ENCODE peak calls at places on chromosomes 12 and 14, in ten cellular contexts. J, A, K, R, D, H, X, U, W and V are unnamed samples.
A peak's percentile ranks its signal among the peaks of the same experiment; 100 is the strongest.

GRCh38 chr14:49593016-49593415 is 5.7 kb upstream of the LRR1 start:
- DNase-seq in D (no peak), J (no peak), K (no peak), A (no peak), R (no peak), W (no peak), X (no peak), U (no peak), H (peak; percentile 89), V (peak; percentile 76)

GRCh38 chr12:79251356-79251755 is 386.8 kb downstream of the SYT1 start:
- DNase-seq in W (no peak), H (peak; percentile 61), X (no peak), K (no peak), R (no peak), J (no peak), D (no peak), A (no peak), U (no peak), V (no peak)

GRCh38 chr14:68823434-68824206 is 30.8 kb upstream of the ZFP36L1 start:
- DNase-seq in K (no peak), U (no peak), D (no peak), X (no peak), R (no peak), H (no peak), W (no peak), A (no peak), J (no peak), V (no peak)

GRCh38 chr12:22569253-22569652 is 24.9 kb upstream of the C2CD5 start:
- DNase-seq in X (no peak), K (no peak), H (no peak), D (no peak), U (no peak), R (no peak), J (no peak), W (no peak), A (no peak), V (no peak)

GRCh38 chr14:100577321-100577985 is 9.8 kb downstream of the BEGAIN start:
- DNase-seq in W (no peak), A (no peak), J (no peak), U (no peak), R (peak; percentile 16), D (peak; percentile 10), K (peak; percentile 8), X (no peak), H (no peak), V (no peak)

GRCh38 chr12:111174283-111175108 is 194.4 kb downstream of the PHETA1 start:
- DNase-seq in X (no peak), J (no peak), H (no peak), W (peak; percentile 2), R (no peak), A (no peak), U (peak; percentile 11), D (no peak), K (no peak), V (no peak)

GRCh38 chr12:123934829-123935228 is 37.8 kb downstream of the CCDC92 start:
- DNase-seq in X (no peak), A (no peak), U (no peak), J (no peak), R (no peak), D (no peak), H (peak; percentile 28), W (no peak), K (no peak), V (no peak)

GRCh38 chr12:15846887-15847286 is 35.3 kb upstream of the STRAP start:
- DNase-seq in U (no peak), R (peak; percentile 27), H (peak; percentile 69), W (no peak), K (peak; percentile 18), J (no peak), A (no peak), D (no peak), X (no peak), V (no peak)

GRCh38 chr12:119728437-119728730 is 60.5 kb downstream of the PRKAB1 start:
- DNase-seq in D (no peak), A (no peak), X (no peak), J (no peak), R (no peak), W (no peak), U (no peak), K (no peak), H (no peak), V (no peak)

GRCh38 chr12:27207626-27208413 is 36.3 kb upstream of the STK38L start:
- DNase-seq in A (no peak), W (no peak), U (no peak), H (peak; percentile 45), J (no peak), X (no peak), R (no peak), K (no peak), D (no peak), V (no peak)

GRCh38 chr12:57513266-57513665 is 7.0 kb downstream of the DDIT3 start:
- DNase-seq in X (no peak), H (no peak), D (no peak), A (no peak), J (no peak), W (no peak), K (no peak), R (no peak), U (no peak), V (no peak)

GRCh38 chr14:23364164-23364571 is 804 bp downstream of the EFS start:
- DNase-seq in D (no peak), K (peak; percentile 65), H (no peak), U (no peak), R (peak; percentile 51), A (no peak), W (no peak), X (no peak), J (no peak), V (no peak)
- H3K4me3 ChIP-seq in D (peak overlapping the region; percentile 72), K (peak overlapping the region; percentile 40), H (peak overlapping the region; percentile 55), U (peak overlapping the region; percentile 86), R (peak overlapping the region; percentile 44), A (no peak overlapping the region), W (no peak overlapping the region), X (peak overlapping the region; percentile 48), J (peak overlapping the region; percentile 47), V (no peak overlapping the region)

GRCh38 chr12:94754653-94755052 is 104.3 kb upstream of the TMCC3 start:
- DNase-seq in U (no peak), D (no peak), R (no peak), H (no peak), A (no peak), J (no peak), X (no peak), W (no peak), K (no peak), V (no peak)

GRCh38 chr12:94749890-94750289 is 99.5 kb upstream of the TMCC3 start:
- DNase-seq in A (no peak), R (no peak), X (no peak), D (no peak), J (no peak), U (no peak), W (no peak), H (no peak), K (no peak), V (no peak)

GRCh38 chr12:94748726-94749421 is 98.5 kb upstream of the TMCC3 start:
- DNase-seq in U (no peak), W (no peak), R (no peak), X (no peak), J (no peak), A (no peak), H (no peak), D (no peak), K (no peak), V (no peak)

GRCh38 chr12:94753071-94753779 is 102.9 kb upstream of the TMCC3 start:
- DNase-seq in W (no peak), A (no peak), K (peak; percentile 52), H (no peak), U (no peak), D (no peak), J (no peak), X (no peak), R (peak; percentile 30), V (no peak)

DNA sequence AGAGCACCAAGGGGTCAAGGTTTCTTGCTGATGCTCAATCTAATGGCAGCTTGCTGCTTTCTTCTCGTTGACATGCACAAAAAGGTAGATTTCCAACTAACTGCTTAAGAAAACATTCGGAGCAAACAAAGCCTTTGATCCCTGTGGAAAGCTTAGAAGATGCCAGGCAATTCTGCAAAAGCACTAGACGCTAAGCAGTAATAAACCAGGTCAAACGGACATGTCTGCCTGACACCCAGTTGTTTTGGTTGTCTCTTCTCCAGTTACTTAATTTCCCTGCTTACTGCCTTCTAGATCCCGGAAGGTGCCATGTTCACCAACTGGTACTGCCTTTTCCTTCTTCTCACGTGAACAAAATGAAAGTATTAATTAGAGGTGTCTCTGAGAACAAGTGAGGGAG is 100.5 kb upstream of the TMCC3 start:
- DNase-seq in X (no peak), W (no peak), U (no peak), A (no peak), R (no peak), J (no peak), D (no peak), K (no peak), H (no peak), V (no peak)
- H3K4me1 ChIP-seq in X (no peaks in the 10 kb centered on the region), W (no peaks in the 10 kb centered on the region), U (no peaks in the 10 kb centered on the region), A (no peaks in the 10 kb centered on the region), R (peaks cover 10% of the 10 kb centered on the region), J (no peaks in the 10 kb centered on the region), D (no peaks in the 10 kb centered on the region), K (no peaks in the 10 kb centered on the region), H (no peaks in the 10 kb centered on the region), V (no peaks in the 10 kb centered on the region)

DNA sequence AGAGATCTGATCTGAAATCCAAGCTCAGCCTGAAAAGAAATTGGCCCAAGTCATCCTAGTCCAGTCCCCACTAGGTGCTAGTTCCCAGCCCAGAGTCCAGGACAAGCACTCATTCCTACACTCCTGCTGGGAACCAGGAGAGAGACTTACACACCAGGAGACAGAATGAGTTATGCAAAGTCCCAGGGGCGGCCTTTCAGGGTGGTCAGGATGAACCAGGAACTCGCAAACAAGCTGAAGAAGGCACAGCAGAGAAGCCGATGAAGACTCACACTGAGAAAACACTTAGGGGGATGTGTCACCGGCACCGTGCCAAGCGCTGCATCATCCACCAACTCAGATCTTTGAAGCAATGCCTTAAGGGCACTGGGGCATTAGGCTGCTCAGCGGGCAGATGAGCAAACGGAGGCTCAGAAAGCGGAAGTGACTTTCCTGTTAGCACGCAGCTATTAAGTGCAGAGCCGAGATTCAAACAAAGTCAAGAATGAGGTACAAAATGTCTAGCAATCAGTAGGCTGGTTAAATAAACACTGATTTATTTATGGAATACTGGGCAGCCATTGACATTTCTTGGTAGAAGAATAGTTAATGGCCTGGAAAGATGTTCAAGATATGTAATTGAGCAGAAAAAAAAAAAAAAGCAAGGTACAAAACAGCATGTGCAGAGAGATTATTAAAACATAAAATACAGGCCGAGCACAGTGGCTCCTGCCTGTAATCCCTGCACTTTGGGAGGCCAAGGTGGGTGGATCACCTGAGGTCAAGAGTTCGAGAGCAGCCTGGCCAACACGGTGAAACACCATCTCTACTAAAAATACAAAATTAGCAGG is 78.7 kb downstream of the LRRC74A start:
- DNase-seq in W (peak; percentile 91), D (peak; percentile 52), A (peak; percentile 22), H (peak; percentile 99), K (peak; percentile 64), X (peak; percentile 81), J (peak; percentile 56), R (peak; percentile 49), U (no peak), V (peak; percentile 98)
- H3K4me3 ChIP-seq in W (no peak overlapping the region), D (no peak overlapping the region), A (no peak overlapping the region), H (no peak overlapping the region), K (no peak overlapping the region), X (no peak overlapping the region), J (no peak overlapping the region), R (no peak overlapping the region), U (no peak overlapping the region), V (peak overlapping the region; percentile 3)

DNA sequence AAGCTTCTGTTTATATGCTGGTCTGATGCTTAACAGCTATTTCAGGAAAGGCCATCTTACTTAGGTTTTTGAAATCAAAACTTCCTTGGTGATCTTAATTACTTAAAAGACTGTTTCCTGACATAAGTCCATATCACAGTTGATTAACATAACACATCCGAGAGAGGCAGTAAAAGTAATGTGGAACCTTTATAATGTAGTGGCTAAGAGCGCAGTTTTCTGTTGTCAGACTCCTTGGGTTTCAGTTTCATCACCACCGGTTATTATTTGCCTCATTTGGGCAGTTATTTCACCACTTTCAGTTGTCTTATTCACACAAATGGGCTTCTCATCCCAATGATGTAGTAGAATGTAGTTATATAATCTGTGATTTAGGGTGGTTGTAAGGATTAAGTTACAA is 30.9 kb downstream of the TBC1D15 start:
- DNase-seq in R (no peak), X (no peak), W (no peak), J (no peak), A (no peak), H (no peak), K (no peak), D (no peak), U (no peak), V (peak; percentile 57)
- H3K4me1 ChIP-seq in R (peaks cover 4% of the 10 kb centered on the region), X (peaks cover 38% of the 10 kb centered on the region), W (no peaks in the 10 kb centered on the region), J (peaks cover 12% of the 10 kb centered on the region), A (peaks cover 36% of the 10 kb centered on the region), H (peaks cover 8% of the 10 kb centered on the region), K (no peaks in the 10 kb centered on the region), D (peaks cover 77% of the 10 kb centered on the region), U (peaks cover 3% of the 10 kb centered on the region), V (peaks cover 55% of the 10 kb centered on the region)